ENCODE peak calls at places on chromosomes 11 and 22, in seven cellular contexts. One of them, this sample, is unnamed.

GRCh38 chr11:6653055-6653454 is 2.6 kb downstream of the DCHS1 start:
- DNase-seq in Kasumi-1: no peak
- DNase-seq in NCI-H1436 treated with DMSO at 0.1 percent for 48 hours: no peak
- DNase-seq in GM13976: no peak
- DNase-seq in central memory CD4-positive, alpha-beta T cell: no peak
- DNase-seq in AG20443: no peak
- DNase-seq in HEK293T: no peak
- DNase-seq in this sample: no peak

GRCh38 chr22:28395520-28395919 is 284.1 kb downstream of the TTC28 start:
- DNase-seq in Kasumi-1: no peak
- DNase-seq in GM13976: no peak
- DNase-seq in AG20443: no peak
- DNase-seq in HEK293T: no peak
- DNase-seq in NCI-H1436 treated with DMSO at 0.1 percent for 48 hours: no peak
- DNase-seq in central memory CD4-positive, alpha-beta T cell: no peak
- DNase-seq in this sample: no peak

GRCh38 chr11:101442171-101442570 is 141.6 kb downstream of the TRPC6 start:
- DNase-seq in GM13976: no peak
- DNase-seq in HEK293T: no peak
- DNase-seq in central memory CD4-positive, alpha-beta T cell: no peak
- DNase-seq in NCI-H1436 treated with DMSO at 0.1 percent for 48 hours: no peak
- DNase-seq in Kasumi-1: no peak
- DNase-seq in AG20443: peak
- DNase-seq in this sample: no peak

GRCh38 chr22:32864596-32864995 is 63.1 kb downstream of the TIMP3 start:
- DNase-seq in central memory CD4-positive, alpha-beta T cell: no peak
- DNase-seq in HEK293T: no peak
- DNase-seq in AG20443: no peak
- DNase-seq in NCI-H1436 treated with DMSO at 0.1 percent for 48 hours: no peak
- DNase-seq in GM13976: no peak
- DNase-seq in Kasumi-1: no peak
- DNase-seq in this sample: no peak

GRCh38 chr11:81165164-81165563 is 1568.5 kb downstream of the FAM181B start:
- DNase-seq in AG20443: no peak
- DNase-seq in HEK293T: no peak
- DNase-seq in NCI-H1436 treated with DMSO at 0.1 percent for 48 hours: no peak
- DNase-seq in Kasumi-1: no peak
- DNase-seq in GM13976: no peak
- DNase-seq in central memory CD4-positive, alpha-beta T cell: no peak
- DNase-seq in this sample: no peak

GRCh38 chr22:46800102-46800857 is 37.8 kb downstream of the TBC1D22A start:
- DNase-seq in central memory CD4-positive, alpha-beta T cell: no peak
- DNase-seq in HEK293T: no peak
- DNase-seq in AG20443: no peak
- DNase-seq in GM13976: no peak
- DNase-seq in NCI-H1436 treated with DMSO at 0.1 percent for 48 hours: no peak
- DNase-seq in Kasumi-1: no peak
- DNase-seq in this sample: no peak

GRCh38 chr11:122879785-122880184 is 2.8 kb upstream of the JHY start:
- DNase-seq in AG20443: no peak
- DNase-seq in central memory CD4-positive, alpha-beta T cell: no peak
- DNase-seq in NCI-H1436 treated with DMSO at 0.1 percent for 48 hours: no peak
- DNase-seq in Kasumi-1: no peak
- DNase-seq in HEK293T: no peak
- DNase-seq in GM13976: no peak
- DNase-seq in this sample: no peak

GRCh38 chr22:26462971-26463661 is 20.5 kb downstream of the HPS4 start:
- DNase-seq in central memory CD4-positive, alpha-beta T cell: no peak
- DNase-seq in AG20443: no peak
- DNase-seq in HEK293T: no peak
- DNase-seq in NCI-H1436 treated with DMSO at 0.1 percent for 48 hours: no peak
- DNase-seq in GM13976: no peak
- DNase-seq in Kasumi-1: no peak
- DNase-seq in this sample: no peak

GRCh38 chr22:19788661-19789225 is 28.2 kb downstream of the TBX1 start:
- DNase-seq in Kasumi-1: no peak
- DNase-seq in GM13976: no peak
- DNase-seq in NCI-H1436 treated with DMSO at 0.1 percent for 48 hours: no peak
- DNase-seq in central memory CD4-positive, alpha-beta T cell: no peak
- DNase-seq in AG20443: no peak
- DNase-seq in HEK293T: no peak
- DNase-seq in this sample: no peak

This sample was measured in Karpas-422.